ENCODE peak calls at places on chromosomes 4 and X, in nine cellular contexts. Z, Y, X, W, B, M, C, S and P are unnamed samples.

GRCh38 chr4:113159901-113160545 is 110.6 kb downstream of the ANK2 start:
- DNase-seq in C (no peak), S (no peak), M (no peak), W (no peak), Y (no peak), B (no peak), Z (no peak), X (no peak), P (no peak)

GRCh38 chr4:110484767-110485166 is 8.8 kb downstream of the ENPEP start:
- DNase-seq in Z (no peak), B (peak; percentile 95), W (no peak), Y (no peak), C (no peak), M (no peak), S (no peak), X (no peak), P (no peak)

GRCh38 chrX:97026406-97026805 is 142.7 kb downstream of the RPA4 start:
- DNase-seq in B (no peak), S (no peak), W (no peak), M (peak; percentile 19), X (no peak), Y (no peak), C (no peak), Z (peak; percentile 11), P (no peak)

GRCh38 chrX:30620980-30621716 is 32.1 kb upstream of the GK start:
- DNase-seq in S (no peak), Z (no peak), C (no peak), B (peak; percentile 90), W (no peak), M (no peak), X (no peak), Y (no peak), P (no peak)

GRCh38 chr4:6918345-6918744 is 8.7 kb downstream of the TBC1D14 start:
- DNase-seq in Z (no peak), B (no peak), S (no peak), W (no peak), M (no peak), X (no peak), C (no peak), Y (no peak), P (no peak)

GRCh38 chrX:129577473-129577872 is 37.4 kb downstream of the OCRL start:
- DNase-seq in M (no peak), B (peak; percentile 81), Z (peak; percentile 68), Y (no peak), X (no peak), S (no peak), C (no peak), W (no peak), P (no peak)

GRCh38 chrX:135015526-135016245 is 6.7 kb downstream of the RTL8B start:
- DNase-seq in W (no peak), M (no peak), S (no peak), Z (no peak), Y (no peak), C (no peak), B (no peak), X (no peak), P (no peak)

GRCh38 chrX:106415276-106415895 is 196.4 kb upstream of the RADX start:
- DNase-seq in Y (no peak), X (no peak), Z (peak; percentile 46), M (peak; percentile 21), C (no peak), B (peak; percentile 7), W (no peak), S (no peak), P (peak; percentile 1)

GRCh38 chr4:14700544-14700943 is 301.7 kb upstream of the CPEB2 start:
- DNase-seq in B (no peak), M (no peak), W (no peak), X (no peak), Y (no peak), C (no peak), S (no peak), Z (no peak), P (no peak)

GRCh38 chr4:150366487-150366999 is 215.4 kb upstream of the MAB21L2 start:
- DNase-seq in M (peak; percentile 12), Y (no peak), X (no peak), B (no peak), S (no peak), C (no peak), Z (peak; percentile 92), W (no peak), P (peak; percentile 75)

GRCh38 chrX:74232859-74233258 is 71.1 kb upstream of the ZCCHC13 start:
- DNase-seq in Y (no peak), S (no peak), X (no peak), M (no peak), C (no peak), W (no peak), B (peak; percentile 28), Z (no peak), P (no peak)

GRCh38 chrX:65644621-65645287 is 22.7 kb upstream of the MSN start:
- DNase-seq in B (peak; percentile 87), M (peak; percentile 72), X (peak; percentile 89), Y (no peak), Z (no peak), S (no peak), W (no peak), C (peak; percentile 78), P (peak; percentile 83)

GRCh38 chrX:10755477-10756334 is 135.3 kb upstream of the MID1 start:
- DNase-seq in M (no peak), X (no peak), B (peak; percentile 77), W (no peak), Z (no peak), S (no peak), Y (no peak), C (no peak), P (peak; percentile 11)